ENCODE peak calls at places on chromosome 12, in nine cellular contexts. One of them, this sample, is unnamed.
A peak's percentile ranks its signal among the peaks of the same experiment; 100 is the strongest.

GRCh38 chr12:97556201-97556824 is 93.7 kb downstream of the RMST start:
- DNase-seq in gastrocnemius medialis: no peak
- DNase-seq in body of pancreas: no peak
- DNase-seq in IMR-90: no peak
- DNase-seq in transverse colon: no peak
- DNase-seq in esophagus squamous epithelium: no peak
- DNase-seq in A549: no peak
- DNase-seq in right lobe of liver: no peak
- DNase-seq in stomach: peak; percentile 33
- DNase-seq in this sample: peak; percentile 73

GRCh38 chr12:109875572-109876131 is 4.7 kb downstream of the GLTP start:
- DNase-seq in gastrocnemius medialis: no peak
- DNase-seq in body of pancreas: peak; percentile 21
- DNase-seq in IMR-90: no peak
- DNase-seq in transverse colon: peak; percentile 82
- DNase-seq in esophagus squamous epithelium: no peak
- DNase-seq in A549: no peak
- DNase-seq in right lobe of liver: no peak
- DNase-seq in stomach: no peak
- DNase-seq in this sample: peak; percentile 85

GRCh38 chr12:66297923-66298322 is 4.4 kb upstream of the HELB start:
- DNase-seq in gastrocnemius medialis: no peak
- DNase-seq in body of pancreas: no peak
- DNase-seq in IMR-90: no peak
- DNase-seq in transverse colon: no peak
- DNase-seq in esophagus squamous epithelium: no peak
- DNase-seq in A549: no peak
- DNase-seq in right lobe of liver: no peak
- DNase-seq in stomach: no peak
- DNase-seq in this sample: no peak

GRCh38 chr12:13074396-13075113 is 28.9 kb downstream of the GSG1 start:
- DNase-seq in gastrocnemius medialis: no peak
- DNase-seq in body of pancreas: no peak
- DNase-seq in IMR-90: peak; percentile 40
- DNase-seq in transverse colon: no peak
- DNase-seq in esophagus squamous epithelium: no peak
- DNase-seq in A549: no peak
- DNase-seq in right lobe of liver: no peak
- DNase-seq in stomach: no peak
- DNase-seq in this sample: no peak

GRCh38 chr12:14937689-14938088 is 648 bp downstream of the ERP27 start:
- DNase-seq in gastrocnemius medialis: no peak
- DNase-seq in body of pancreas: peak; percentile 66
- DNase-seq in IMR-90: no peak
- DNase-seq in transverse colon: no peak
- DNase-seq in esophagus squamous epithelium: no peak
- DNase-seq in A549: no peak
- DNase-seq in right lobe of liver: no peak
- DNase-seq in stomach: no peak
- DNase-seq in this sample: no peak

GRCh38 chr12:57511588-57512325 is 8.6 kb downstream of the DDIT3 start:
- DNase-seq in gastrocnemius medialis: no peak
- DNase-seq in body of pancreas: no peak
- DNase-seq in IMR-90: no peak
- DNase-seq in transverse colon: no peak
- DNase-seq in esophagus squamous epithelium: no peak
- DNase-seq in A549: no peak
- DNase-seq in right lobe of liver: no peak
- DNase-seq in stomach: no peak
- DNase-seq in this sample: no peak

GRCh38 chr12:129571901-129572494 is 331.8 kb downstream of the TMEM132D start:
- DNase-seq in gastrocnemius medialis: no peak
- DNase-seq in body of pancreas: no peak
- DNase-seq in IMR-90: no peak
- DNase-seq in transverse colon: no peak
- DNase-seq in esophagus squamous epithelium: no peak
- DNase-seq in A549: no peak
- DNase-seq in right lobe of liver: no peak
- DNase-seq in stomach: no peak
- DNase-seq in this sample: no peak

GRCh38 chr12:59388176-59388575 is 207.7 kb upstream of the SLC16A7 start:
- DNase-seq in gastrocnemius medialis: no peak
- DNase-seq in body of pancreas: no peak
- DNase-seq in IMR-90: no peak
- DNase-seq in transverse colon: no peak
- DNase-seq in esophagus squamous epithelium: no peak
- DNase-seq in A549: no peak
- DNase-seq in right lobe of liver: no peak
- DNase-seq in stomach: no peak
- DNase-seq in this sample: no peak

GRCh38 chr12:627863-628805 is 35.1 kb downstream of the NINJ2 start:
- DNase-seq in gastrocnemius medialis: peak; percentile 87
- DNase-seq in body of pancreas: no peak
- DNase-seq in IMR-90: no peak
- DNase-seq in transverse colon: no peak
- DNase-seq in esophagus squamous epithelium: no peak
- DNase-seq in A549: no peak
- DNase-seq in right lobe of liver: peak; percentile 68
- DNase-seq in stomach: no peak
- DNase-seq in this sample: no peak

GRCh38 chr12:627285-627684 is 36.0 kb downstream of the NINJ2 start:
- DNase-seq in gastrocnemius medialis: no peak
- DNase-seq in body of pancreas: no peak
- DNase-seq in IMR-90: no peak
- DNase-seq in transverse colon: no peak
- DNase-seq in esophagus squamous epithelium: no peak
- DNase-seq in A549: no peak
- DNase-seq in right lobe of liver: no peak
- DNase-seq in stomach: no peak
- DNase-seq in this sample: no peak

GRCh38 chr12:632102-632696 is 31.0 kb downstream of the NINJ2 start:
- DNase-seq in gastrocnemius medialis: peak; percentile 73
- DNase-seq in body of pancreas: no peak
- DNase-seq in IMR-90: peak; percentile 92
- DNase-seq in transverse colon: no peak
- DNase-seq in esophagus squamous epithelium: no peak
- DNase-seq in A549: peak; percentile 89
- DNase-seq in right lobe of liver: no peak
- DNase-seq in stomach: peak; percentile 42
- DNase-seq in this sample: peak; percentile 66

GRCh38 chr12:633731-634130 is 29.5 kb downstream of the NINJ2 start:
- DNase-seq in gastrocnemius medialis: no peak
- DNase-seq in body of pancreas: no peak
- DNase-seq in IMR-90: no peak
- DNase-seq in transverse colon: no peak
- DNase-seq in esophagus squamous epithelium: no peak
- DNase-seq in A549: no peak
- DNase-seq in right lobe of liver: no peak
- DNase-seq in stomach: no peak
- DNase-seq in this sample: no peak

DNA sequence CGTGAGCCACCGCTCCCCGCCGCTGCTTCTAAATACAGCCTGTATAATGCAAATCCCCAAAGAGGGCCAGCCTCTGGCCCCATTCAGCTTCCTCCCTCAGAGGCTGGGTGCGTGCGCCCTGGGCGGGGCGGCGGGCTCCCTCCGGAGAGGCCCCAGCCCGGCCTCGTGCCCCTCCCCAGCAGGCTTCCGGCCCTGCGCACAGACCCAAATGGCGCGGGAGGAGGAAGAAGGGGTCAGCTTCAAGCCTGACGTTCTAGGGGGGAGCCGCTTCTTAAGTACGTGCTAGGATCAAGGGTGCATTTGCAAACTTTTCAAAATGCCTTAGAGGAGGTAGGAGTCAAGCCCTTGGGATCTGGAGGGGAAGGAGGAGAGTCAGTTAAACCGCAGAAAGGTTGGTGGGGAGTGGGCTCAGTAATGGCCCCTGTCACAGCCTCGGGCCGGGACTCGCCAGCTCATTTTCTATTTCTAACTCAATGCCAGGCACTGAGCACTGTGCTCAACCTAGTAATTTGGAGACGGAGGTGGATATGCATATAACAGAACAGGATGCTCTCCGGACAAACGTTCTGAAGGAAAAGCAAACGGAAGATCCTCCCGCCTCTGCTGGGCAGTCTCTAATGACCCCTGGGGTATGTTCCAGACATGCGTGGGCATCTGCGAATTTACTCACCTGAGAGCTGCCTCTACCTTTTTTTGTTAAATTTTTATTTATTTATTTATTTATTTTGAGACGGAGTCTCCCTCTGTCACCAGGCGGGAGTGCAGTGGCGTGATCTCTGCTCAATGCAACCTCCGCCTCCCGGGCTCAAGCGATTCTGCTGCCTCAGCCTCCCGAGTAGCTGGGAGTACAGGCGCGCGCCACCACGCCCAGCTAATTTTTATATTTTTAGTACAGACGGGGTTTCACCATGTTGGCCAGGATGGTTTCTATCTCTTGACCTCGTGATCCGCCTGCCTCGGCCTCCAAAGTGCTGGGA is 32.3 kb downstream of the NINJ2 start:
- DNase-seq in gastrocnemius medialis: no peak
- DNase-seq in body of pancreas: no peak
- DNase-seq in IMR-90: no peak
- DNase-seq in transverse colon: peak; percentile 84
- DNase-seq in esophagus squamous epithelium: peak; percentile 41
- DNase-seq in A549: no peak
- DNase-seq in right lobe of liver: no peak
- DNase-seq in stomach: peak; percentile 72
- DNase-seq in this sample: peak; percentile 93
- H3K4me1 ChIP-seq in gastrocnemius medialis: peaks cover 73% of the 10 kb centered on the region
- H3K4me1 ChIP-seq in body of pancreas: peaks cover 19% of the 10 kb centered on the region
- H3K4me1 ChIP-seq in IMR-90: peaks cover 7% of the 10 kb centered on the region
- H3K4me1 ChIP-seq in transverse colon: peaks cover 18% of the 10 kb centered on the region
- H3K4me1 ChIP-seq in esophagus squamous epithelium: peaks cover 26% of the 10 kb centered on the region
- H3K4me1 ChIP-seq in A549: peaks cover 58% of the 10 kb centered on the region
- H3K4me1 ChIP-seq in right lobe of liver: peaks cover 45% of the 10 kb centered on the region
- H3K4me1 ChIP-seq in stomach: peaks cover 15% of the 10 kb centered on the region
- H3K4me1 ChIP-seq in this sample: peaks cover 49% of the 10 kb centered on the region

GRCh38 chr12:56333679-56334489 is at the start of gene PAN2:
- DNase-seq in gastrocnemius medialis: peak; percentile 95
- DNase-seq in body of pancreas: peak; percentile 97
- DNase-seq in IMR-90: peak; percentile 97
- DNase-seq in transverse colon: peak; percentile 96
- DNase-seq in esophagus squamous epithelium: peak; percentile 86
- DNase-seq in A549: peak; percentile 100
- DNase-seq in right lobe of liver: peak; percentile 94
- DNase-seq in stomach: peak; percentile 96
- DNase-seq in this sample: peak; percentile 93

GRCh38 chr12:56337753-56338221 is 897 bp upstream of the IL23A start:
- DNase-seq in gastrocnemius medialis: no peak
- DNase-seq in body of pancreas: no peak
- DNase-seq in IMR-90: no peak
- DNase-seq in transverse colon: no peak
- DNase-seq in esophagus squamous epithelium: no peak
- DNase-seq in A549: no peak
- DNase-seq in right lobe of liver: no peak
- DNase-seq in stomach: no peak
- DNase-seq in this sample: no peak

GRCh38 chr12:56334490-56334793 is 642 bp upstream of the PAN2 start:
- DNase-seq in gastrocnemius medialis: no peak
- DNase-seq in body of pancreas: no peak
- DNase-seq in IMR-90: no peak
- DNase-seq in transverse colon: no peak
- DNase-seq in esophagus squamous epithelium: no peak
- DNase-seq in A549: no peak
- DNase-seq in right lobe of liver: no peak
- DNase-seq in stomach: no peak
- DNase-seq in this sample: no peak

GRCh38 chr12:56336361-56337167 is 2.1 kb upstream of the IL23A start:
- DNase-seq in gastrocnemius medialis: no peak
- DNase-seq in body of pancreas: no peak
- DNase-seq in IMR-90: no peak
- DNase-seq in transverse colon: peak; percentile 17
- DNase-seq in esophagus squamous epithelium: no peak
- DNase-seq in A549: no peak
- DNase-seq in right lobe of liver: no peak
- DNase-seq in stomach: no peak
- DNase-seq in this sample: no peak

DNA sequence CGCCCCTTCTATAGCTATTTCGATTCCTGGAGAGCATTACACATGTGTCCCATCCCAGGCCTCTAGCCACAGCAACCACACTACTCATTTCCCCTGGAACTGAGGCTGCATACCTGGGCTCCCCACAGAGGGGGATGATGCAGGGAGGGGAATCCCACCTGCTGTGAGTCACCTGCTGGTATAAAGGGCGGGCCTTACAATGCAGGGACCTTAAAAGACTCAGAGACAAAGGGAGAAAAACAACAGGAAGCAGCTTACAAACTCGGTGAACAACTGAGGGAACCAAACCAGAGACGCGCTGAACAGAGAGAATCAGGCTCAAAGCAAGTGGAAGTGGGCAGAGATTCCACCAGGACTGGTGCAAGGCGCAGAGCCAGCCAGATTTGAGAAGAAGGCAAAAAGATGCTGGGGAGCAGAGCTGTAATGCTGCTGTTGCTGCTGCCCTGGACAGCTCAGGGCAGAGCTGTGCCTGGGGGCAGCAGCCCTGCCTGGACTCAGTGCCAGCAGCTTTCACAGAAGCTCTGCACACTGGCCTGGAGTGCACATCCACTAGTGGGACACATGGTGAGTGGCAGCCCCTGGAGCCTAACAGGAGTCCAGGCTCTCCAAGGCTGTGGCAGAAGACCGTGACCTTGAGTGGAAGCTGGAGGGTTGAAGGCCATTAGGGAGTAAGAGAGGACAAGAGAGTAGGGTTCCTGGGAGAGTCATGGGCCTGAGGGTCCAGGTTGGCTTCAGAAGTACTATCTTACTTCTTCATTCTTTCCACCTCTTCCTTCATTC is at the start of gene IL23A:
- DNase-seq in gastrocnemius medialis: no peak
- DNase-seq in body of pancreas: no peak
- DNase-seq in IMR-90: peak; percentile 59
- DNase-seq in transverse colon: peak; percentile 30
- DNase-seq in esophagus squamous epithelium: no peak
- DNase-seq in A549: no peak
- DNase-seq in right lobe of liver: no peak
- DNase-seq in stomach: no peak
- DNase-seq in this sample: peak; percentile 21
- TF ChIP-seq POLR2A in gastrocnemius medialis: no peak
- TF ChIP-seq POLR2A in body of pancreas: no peak
- TF ChIP-seq POLR2A in IMR-90: no peak
- TF ChIP-seq POLR2A in transverse colon: no peak
- TF ChIP-seq POLR2A in esophagus squamous epithelium: no peak
- TF ChIP-seq POLR2A in A549: no peak
- TF ChIP-seq POLR2A in right lobe of liver: no peak
- TF ChIP-seq POLR2A in stomach: no peak
- TF ChIP-seq POLR2A in this sample: no peak

GRCh38 chr12:11593013-11593412 is 56.5 kb upstream of the ETV6 start:
- DNase-seq in gastrocnemius medialis: no peak
- DNase-seq in body of pancreas: no peak
- DNase-seq in IMR-90: no peak
- DNase-seq in transverse colon: no peak
- DNase-seq in esophagus squamous epithelium: no peak
- DNase-seq in A549: no peak
- DNase-seq in right lobe of liver: no peak
- DNase-seq in stomach: no peak
- DNase-seq in this sample: no peak

GRCh38 chr12:11600199-11600598 is 49.3 kb upstream of the ETV6 start:
- DNase-seq in gastrocnemius medialis: no peak
- DNase-seq in body of pancreas: no peak
- DNase-seq in IMR-90: no peak
- DNase-seq in transverse colon: no peak
- DNase-seq in esophagus squamous epithelium: no peak
- DNase-seq in A549: no peak
- DNase-seq in right lobe of liver: no peak
- DNase-seq in stomach: no peak
- DNase-seq in this sample: no peak

GRCh38 chr12:11592484-11592883 is 57.0 kb upstream of the ETV6 start:
- DNase-seq in gastrocnemius medialis: no peak
- DNase-seq in body of pancreas: no peak
- DNase-seq in IMR-90: no peak
- DNase-seq in transverse colon: no peak
- DNase-seq in esophagus squamous epithelium: no peak
- DNase-seq in A549: no peak
- DNase-seq in right lobe of liver: no peak
- DNase-seq in stomach: no peak
- DNase-seq in this sample: no peak

GRCh38 chr12:11598900-11599299 is 50.6 kb upstream of the ETV6 start:
- DNase-seq in gastrocnemius medialis: no peak
- DNase-seq in body of pancreas: no peak
- DNase-seq in IMR-90: no peak
- DNase-seq in transverse colon: no peak
- DNase-seq in esophagus squamous epithelium: no peak
- DNase-seq in A549: no peak
- DNase-seq in right lobe of liver: no peak
- DNase-seq in stomach: no peak
- DNase-seq in this sample: no peak

DNA sequence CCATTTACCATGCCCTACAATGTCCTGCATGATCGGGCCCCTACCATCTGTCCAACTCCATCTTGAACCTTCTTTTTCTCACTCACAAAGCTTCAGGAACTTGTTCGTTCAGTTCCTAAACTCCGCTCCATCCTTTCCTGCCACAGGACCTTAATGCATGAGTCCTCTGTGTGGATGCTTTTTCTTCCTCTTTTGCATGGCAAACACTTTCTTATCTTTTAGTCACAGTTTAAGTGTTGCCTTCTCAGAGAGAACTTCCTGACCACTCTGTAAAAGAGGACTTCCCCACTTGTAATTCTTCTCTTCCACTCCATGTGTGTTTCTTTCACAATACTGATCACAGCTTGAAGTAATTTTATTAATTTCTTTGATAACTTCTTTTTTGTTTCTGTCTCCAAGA is 54.4 kb upstream of the ETV6 start:
- DNase-seq in gastrocnemius medialis: no peak
- DNase-seq in body of pancreas: no peak
- DNase-seq in IMR-90: no peak
- DNase-seq in transverse colon: no peak
- DNase-seq in esophagus squamous epithelium: no peak
- DNase-seq in A549: no peak
- DNase-seq in right lobe of liver: no peak
- DNase-seq in stomach: no peak
- DNase-seq in this sample: no peak
- TF ChIP-seq CTCF in gastrocnemius medialis: no peak
- TF ChIP-seq CTCF in body of pancreas: no peak
- TF ChIP-seq CTCF in IMR-90: no peak
- TF ChIP-seq CTCF in transverse colon: no peak
- TF ChIP-seq CTCF in esophagus squamous epithelium: no peak
- TF ChIP-seq CTCF in A549: no peak
- TF ChIP-seq CTCF in right lobe of liver: no peak
- TF ChIP-seq CTCF in stomach: no peak
- TF ChIP-seq CTCF in this sample: no peak

GRCh38 chr12:3233813-3234212 is 156.6 kb downstream of the TSPAN9 start:
- DNase-seq in gastrocnemius medialis: no peak
- DNase-seq in body of pancreas: no peak
- DNase-seq in IMR-90: no peak
- DNase-seq in transverse colon: no peak
- DNase-seq in esophagus squamous epithelium: no peak
- DNase-seq in A549: no peak
- DNase-seq in right lobe of liver: no peak
- DNase-seq in stomach: no peak
- DNase-seq in this sample: no peak
- H3K4me1 ChIP-seq in gastrocnemius medialis: peaks cover 33% of the 10 kb centered on the region
- H3K4me1 ChIP-seq in body of pancreas: no peaks in the 10 kb centered on the region
- H3K4me1 ChIP-seq in IMR-90: peaks cover 15% of the 10 kb centered on the region
- H3K4me1 ChIP-seq in transverse colon: peaks cover 9% of the 10 kb centered on the region
- H3K4me1 ChIP-seq in esophagus squamous epithelium: no peaks in the 10 kb centered on the region
- H3K4me1 ChIP-seq in A549: peaks cover 3% of the 10 kb centered on the region
- H3K4me1 ChIP-seq in right lobe of liver: no peaks in the 10 kb centered on the region
- H3K4me1 ChIP-seq in stomach: no peaks in the 10 kb centered on the region
- H3K4me1 ChIP-seq in this sample: no peaks in the 10 kb centered on the region